ENCODE peak calls at places on chromosomes 5 and 9, in seven cellular contexts. One of them, this sample, is unnamed.

GRCh38 chr9:74748966-74749365 is 138.8 kb downstream of the TRPM6 start:
- DNase-seq in H7: no peak
- DNase-seq in naive thymus-derived CD4-positive, alpha-beta T cell: no peak
- DNase-seq in left ventricle myocardium inferior: no peak
- DNase-seq in kidney epithelial cell: no peak
- DNase-seq in fibroblast of lung: no peak
- DNase-seq in PC-9: no peak
- DNase-seq in this sample: no peak

GRCh38 chr5:73687357-73687756 is 61.4 kb downstream of the ARHGEF28 start:
- DNase-seq in H7: no peak
- DNase-seq in naive thymus-derived CD4-positive, alpha-beta T cell: no peak
- DNase-seq in left ventricle myocardium inferior: no peak
- DNase-seq in kidney epithelial cell: no peak
- DNase-seq in fibroblast of lung: no peak
- DNase-seq in PC-9: no peak
- DNase-seq in this sample: no peak

GRCh38 chr5:8176101-8176693 is 307.2 kb downstream of the MTRR start:
- DNase-seq in H7: no peak
- DNase-seq in naive thymus-derived CD4-positive, alpha-beta T cell: no peak
- DNase-seq in left ventricle myocardium inferior: no peak
- DNase-seq in kidney epithelial cell: no peak
- DNase-seq in fibroblast of lung: no peak
- DNase-seq in PC-9: no peak
- DNase-seq in this sample: no peak

GRCh38 chr5:5531371-5531770 is 108.9 kb downstream of the ICE1 start:
- DNase-seq in H7: no peak
- DNase-seq in naive thymus-derived CD4-positive, alpha-beta T cell: no peak
- DNase-seq in left ventricle myocardium inferior: no peak
- DNase-seq in kidney epithelial cell: no peak
- DNase-seq in fibroblast of lung: no peak
- DNase-seq in PC-9: no peak
- DNase-seq in this sample: no peak

GRCh38 chr9:70566743-70567142 is 152.3 kb upstream of the KLF9 start:
- DNase-seq in H7: peak; percentile 9
- DNase-seq in naive thymus-derived CD4-positive, alpha-beta T cell: no peak
- DNase-seq in left ventricle myocardium inferior: no peak
- DNase-seq in kidney epithelial cell: no peak
- DNase-seq in fibroblast of lung: no peak
- DNase-seq in PC-9: no peak
- DNase-seq in this sample: no peak

GRCh38 chr5:154447074-154447725 is 1.4 kb downstream of the SAP30L start:
- DNase-seq in H7: peak; percentile 58
- DNase-seq in naive thymus-derived CD4-positive, alpha-beta T cell: no peak
- DNase-seq in left ventricle myocardium inferior: no peak
- DNase-seq in kidney epithelial cell: no peak
- DNase-seq in fibroblast of lung: no peak
- DNase-seq in PC-9: no peak
- DNase-seq in this sample: peak; percentile 24

GRCh38 chr5:125835293-125836172 is 587.7 kb upstream of the GRAMD2B start:
- DNase-seq in H7: peak; percentile 55
- DNase-seq in naive thymus-derived CD4-positive, alpha-beta T cell: no peak
- DNase-seq in left ventricle myocardium inferior: peak; percentile 20
- DNase-seq in kidney epithelial cell: no peak
- DNase-seq in fibroblast of lung: peak; percentile 51
- DNase-seq in PC-9: no peak
- DNase-seq in this sample: no peak

GRCh38 chr5:54363669-54364068 is 53.3 kb upstream of the ARL15 start:
- DNase-seq in H7: no peak
- DNase-seq in naive thymus-derived CD4-positive, alpha-beta T cell: no peak
- DNase-seq in left ventricle myocardium inferior: no peak
- DNase-seq in kidney epithelial cell: no peak
- DNase-seq in fibroblast of lung: peak; percentile 53
- DNase-seq in PC-9: no peak
- DNase-seq in this sample: no peak

GRCh38 chr9:130854086-130854485 is 19.0 kb downstream of the ABL1 start:
- DNase-seq in H7: no peak
- DNase-seq in naive thymus-derived CD4-positive, alpha-beta T cell: no peak
- DNase-seq in left ventricle myocardium inferior: no peak
- DNase-seq in kidney epithelial cell: no peak
- DNase-seq in fibroblast of lung: peak; percentile 60
- DNase-seq in PC-9: no peak
- DNase-seq in this sample: no peak

GRCh38 chr5:111099058-111099778 is 7.1 kb downstream of the WDR36 start:
- DNase-seq in H7: no peak
- DNase-seq in naive thymus-derived CD4-positive, alpha-beta T cell: no peak
- DNase-seq in left ventricle myocardium inferior: no peak
- DNase-seq in kidney epithelial cell: no peak
- DNase-seq in fibroblast of lung: peak; percentile 30
- DNase-seq in PC-9: no peak
- DNase-seq in this sample: no peak

GRCh38 chr9:126421567-126422428 is 95.2 kb downstream of the MVB12B start:
- DNase-seq in H7: peak; percentile 72
- DNase-seq in naive thymus-derived CD4-positive, alpha-beta T cell: no peak
- DNase-seq in left ventricle myocardium inferior: no peak
- DNase-seq in kidney epithelial cell: no peak
- DNase-seq in fibroblast of lung: no peak
- DNase-seq in PC-9: no peak
- DNase-seq in this sample: no peak

GRCh38 chr9:37593877-37594448 is 1.6 kb upstream of the TOMM5 start:
- DNase-seq in H7: no peak
- DNase-seq in naive thymus-derived CD4-positive, alpha-beta T cell: no peak
- DNase-seq in left ventricle myocardium inferior: no peak
- DNase-seq in kidney epithelial cell: no peak
- DNase-seq in fibroblast of lung: no peak
- DNase-seq in PC-9: no peak
- DNase-seq in this sample: no peak

GRCh38 chr9:105435453-105435852 is 12.4 kb upstream of the FSD1L start:
- DNase-seq in H7: no peak
- DNase-seq in naive thymus-derived CD4-positive, alpha-beta T cell: no peak
- DNase-seq in left ventricle myocardium inferior: no peak
- DNase-seq in kidney epithelial cell: no peak
- DNase-seq in fibroblast of lung: no peak
- DNase-seq in PC-9: no peak
- DNase-seq in this sample: no peak

GRCh38 chr9:136584401-136585328 is 38.8 kb upstream of the NOTCH1 start:
- DNase-seq in H7: no peak
- DNase-seq in naive thymus-derived CD4-positive, alpha-beta T cell: no peak
- DNase-seq in left ventricle myocardium inferior: no peak
- DNase-seq in kidney epithelial cell: no peak
- DNase-seq in fibroblast of lung: no peak
- DNase-seq in PC-9: no peak
- DNase-seq in this sample: no peak

GRCh38 chr5:6774673-6775327 is 61.6 kb downstream of the TENT4A start:
- DNase-seq in H7: peak; percentile 20
- DNase-seq in naive thymus-derived CD4-positive, alpha-beta T cell: no peak
- DNase-seq in left ventricle myocardium inferior: no peak
- DNase-seq in kidney epithelial cell: no peak
- DNase-seq in fibroblast of lung: no peak
- DNase-seq in PC-9: no peak
- DNase-seq in this sample: no peak

GRCh38 chr5:163478126-163478981 is 17.9 kb downstream of the HMMR start:
- DNase-seq in H7: no peak
- DNase-seq in naive thymus-derived CD4-positive, alpha-beta T cell: no peak
- DNase-seq in left ventricle myocardium inferior: no peak
- DNase-seq in kidney epithelial cell: no peak
- DNase-seq in fibroblast of lung: peak; percentile 44
- DNase-seq in PC-9: no peak
- DNase-seq in this sample: no peak

GRCh38 chr5:172778223-172778814 is 7.3 kb upstream of the DUSP1 start:
- DNase-seq in H7: no peak
- DNase-seq in naive thymus-derived CD4-positive, alpha-beta T cell: no peak
- DNase-seq in left ventricle myocardium inferior: no peak
- DNase-seq in kidney epithelial cell: no peak
- DNase-seq in fibroblast of lung: peak; percentile 91
- DNase-seq in PC-9: peak; percentile 95
- DNase-seq in this sample: no peak

GRCh38 chr9:40927260-40927631 is 201.2 kb downstream of the FOXD4L6 start:
- DNase-seq in H7: no peak
- DNase-seq in naive thymus-derived CD4-positive, alpha-beta T cell: no peak
- DNase-seq in left ventricle myocardium inferior: no peak
- DNase-seq in kidney epithelial cell: no peak
- DNase-seq in fibroblast of lung: no peak
- DNase-seq in PC-9: no peak
- DNase-seq in this sample: no peak

GRCh38 chr5:141100243-141100805 is at the start of gene PCDHB3:
- DNase-seq in H7: peak; percentile 73
- DNase-seq in naive thymus-derived CD4-positive, alpha-beta T cell: no peak
- DNase-seq in left ventricle myocardium inferior: peak; percentile 40
- DNase-seq in kidney epithelial cell: no peak
- DNase-seq in fibroblast of lung: peak; percentile 6
- DNase-seq in PC-9: no peak
- DNase-seq in this sample: no peak

DNA sequence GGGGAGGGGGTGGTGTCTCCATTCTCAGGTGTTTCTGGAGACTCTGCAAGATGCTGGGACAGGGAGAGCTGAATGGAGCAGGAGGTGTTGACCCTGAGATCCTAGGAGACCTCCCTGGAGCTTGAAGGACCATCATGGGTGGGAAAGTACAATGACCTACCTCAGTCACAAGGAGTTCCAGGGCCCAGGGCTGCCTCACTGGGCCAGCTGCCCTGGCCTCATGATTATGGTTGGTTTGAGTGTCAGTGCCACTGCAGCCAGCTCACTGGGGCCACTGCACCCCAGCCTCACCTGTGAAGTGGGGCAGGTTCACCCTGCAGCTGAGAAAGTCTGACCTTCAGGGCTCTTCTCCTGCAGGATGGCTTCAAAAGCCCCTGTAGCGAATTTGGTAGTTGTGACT is 372.5 kb downstream of the IRX2 start:
- DNase-seq in H7: no peak
- DNase-seq in naive thymus-derived CD4-positive, alpha-beta T cell: no peak
- DNase-seq in left ventricle myocardium inferior: no peak
- DNase-seq in kidney epithelial cell: no peak
- DNase-seq in fibroblast of lung: no peak
- DNase-seq in PC-9: no peak
- DNase-seq in this sample: no peak
- H3K36me3 ChIP-seq in H7: no peaks in the 10 kb centered on the region
- H3K36me3 ChIP-seq in naive thymus-derived CD4-positive, alpha-beta T cell: no peaks in the 10 kb centered on the region
- H3K36me3 ChIP-seq in left ventricle myocardium inferior: no peaks in the 10 kb centered on the region
- H3K36me3 ChIP-seq in kidney epithelial cell: no peaks in the 10 kb centered on the region
- H3K36me3 ChIP-seq in fibroblast of lung: no peaks in the 10 kb centered on the region
- H3K36me3 ChIP-seq in PC-9: no peaks in the 10 kb centered on the region
- H3K36me3 ChIP-seq in this sample: no peaks in the 10 kb centered on the region

DNA sequence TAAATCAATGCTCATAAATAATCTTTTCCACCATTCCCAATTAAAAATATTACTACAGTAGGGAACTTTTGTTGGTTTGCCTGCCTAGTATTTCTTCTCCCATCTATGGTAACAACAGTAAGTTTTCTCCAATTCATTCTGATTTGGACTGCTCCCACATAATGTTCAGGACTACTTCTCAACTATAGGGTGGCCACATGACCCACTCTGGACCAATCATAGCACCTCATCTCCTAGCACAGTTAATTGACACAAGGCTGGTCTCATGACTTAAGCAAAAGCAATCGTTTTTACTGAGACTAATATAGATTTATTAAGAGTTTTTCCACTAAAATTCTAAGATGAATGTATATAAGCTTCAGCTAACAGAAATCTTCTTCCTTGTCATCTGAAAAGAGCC is 28.7 kb upstream of the SLCO6A1 start:
- DNase-seq in H7: peak; percentile 8
- DNase-seq in naive thymus-derived CD4-positive, alpha-beta T cell: no peak
- DNase-seq in left ventricle myocardium inferior: no peak
- DNase-seq in kidney epithelial cell: no peak
- DNase-seq in fibroblast of lung: no peak
- DNase-seq in PC-9: no peak
- DNase-seq in this sample: no peak
- H3K36me3 ChIP-seq in H7: no peaks in the 10 kb centered on the region
- H3K36me3 ChIP-seq in naive thymus-derived CD4-positive, alpha-beta T cell: no peaks in the 10 kb centered on the region
- H3K36me3 ChIP-seq in left ventricle myocardium inferior: no peaks in the 10 kb centered on the region
- H3K36me3 ChIP-seq in kidney epithelial cell: no peaks in the 10 kb centered on the region
- H3K36me3 ChIP-seq in fibroblast of lung: no peaks in the 10 kb centered on the region
- H3K36me3 ChIP-seq in PC-9: no peaks in the 10 kb centered on the region
- H3K36me3 ChIP-seq in this sample: no peaks in the 10 kb centered on the region

DNA sequence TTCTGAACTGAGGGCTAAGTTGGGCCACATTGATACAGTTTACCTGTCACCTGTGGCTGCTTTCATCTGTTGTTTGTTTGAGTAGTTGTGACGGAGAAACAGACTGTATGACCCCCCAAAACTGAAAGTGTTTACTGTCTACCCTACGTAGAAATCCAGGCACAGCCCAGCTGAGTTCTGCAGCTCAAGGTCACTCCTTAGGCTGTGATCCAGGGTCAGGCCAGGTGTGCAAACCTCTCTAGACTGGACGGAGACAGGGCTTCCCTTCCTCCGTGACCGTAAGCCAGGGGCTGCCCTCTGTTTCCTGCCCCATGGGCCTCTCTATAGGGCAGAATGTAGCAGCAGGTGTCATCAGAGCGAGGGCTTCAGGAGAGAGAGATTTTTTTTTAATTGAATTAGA is 207.9 kb upstream of the OTULINL start:
- DNase-seq in H7: no peak
- DNase-seq in naive thymus-derived CD4-positive, alpha-beta T cell: no peak
- DNase-seq in left ventricle myocardium inferior: no peak
- DNase-seq in kidney epithelial cell: no peak
- DNase-seq in fibroblast of lung: no peak
- DNase-seq in PC-9: no peak
- DNase-seq in this sample: no peak
- H3K36me3 ChIP-seq in H7: peaks cover 5% of the 10 kb centered on the region
- H3K36me3 ChIP-seq in naive thymus-derived CD4-positive, alpha-beta T cell: no peaks in the 10 kb centered on the region
- H3K36me3 ChIP-seq in left ventricle myocardium inferior: peaks cover 97% of the 10 kb centered on the region
- H3K36me3 ChIP-seq in kidney epithelial cell: peaks cover 9% of the 10 kb centered on the region
- H3K36me3 ChIP-seq in fibroblast of lung: peaks cover 29% of the 10 kb centered on the region
- H3K36me3 ChIP-seq in PC-9: peaks cover 46% of the 10 kb centered on the region
- H3K36me3 ChIP-seq in this sample: no peaks in the 10 kb centered on the region

DNA sequence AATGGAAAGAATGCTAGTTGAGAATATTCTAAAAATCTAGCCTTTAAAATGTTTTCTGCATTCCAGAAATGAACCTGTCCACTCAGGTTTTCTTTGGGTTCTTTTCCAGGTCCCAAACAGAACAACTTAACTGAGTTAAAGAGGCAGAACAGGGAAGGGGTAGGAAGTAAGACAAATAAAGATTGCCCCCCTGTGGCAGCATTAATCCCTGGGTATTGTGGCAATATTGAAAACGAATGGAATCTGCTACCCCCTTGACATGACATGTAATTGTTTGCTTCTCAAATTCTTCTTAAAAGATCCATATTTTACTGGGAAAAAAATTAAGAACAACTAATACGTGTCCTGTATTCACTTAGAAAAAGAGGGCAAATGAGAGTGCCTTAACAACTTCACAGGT is 9.3 kb upstream of the RBM22 start:
- DNase-seq in H7: peak; percentile 47
- DNase-seq in naive thymus-derived CD4-positive, alpha-beta T cell: no peak
- DNase-seq in left ventricle myocardium inferior: no peak
- DNase-seq in kidney epithelial cell: no peak
- DNase-seq in fibroblast of lung: no peak
- DNase-seq in PC-9: no peak
- DNase-seq in this sample: no peak
- H3K36me3 ChIP-seq in H7: peaks cover 7% of the 10 kb centered on the region
- H3K36me3 ChIP-seq in naive thymus-derived CD4-positive, alpha-beta T cell: peaks cover 22% of the 10 kb centered on the region
- H3K36me3 ChIP-seq in left ventricle myocardium inferior: peaks cover 66% of the 10 kb centered on the region
- H3K36me3 ChIP-seq in kidney epithelial cell: peaks cover 2% of the 10 kb centered on the region
- H3K36me3 ChIP-seq in fibroblast of lung: peaks cover 18% of the 10 kb centered on the region
- H3K36me3 ChIP-seq in PC-9: peaks cover 12% of the 10 kb centered on the region
- H3K36me3 ChIP-seq in this sample: peaks cover 28% of the 10 kb centered on the region

GRCh38 chr5:150738862-150739261 is 20.0 kb downstream of the DCTN4 start:
- DNase-seq in H7: no peak
- DNase-seq in naive thymus-derived CD4-positive, alpha-beta T cell: no peak
- DNase-seq in left ventricle myocardium inferior: no peak
- DNase-seq in kidney epithelial cell: no peak
- DNase-seq in fibroblast of lung: no peak
- DNase-seq in PC-9: no peak
- DNase-seq in this sample: no peak

GRCh38 chr5:150740992-150741391 is 17.8 kb downstream of the DCTN4 start:
- DNase-seq in H7: no peak
- DNase-seq in naive thymus-derived CD4-positive, alpha-beta T cell: no peak
- DNase-seq in left ventricle myocardium inferior: no peak
- DNase-seq in kidney epithelial cell: no peak
- DNase-seq in fibroblast of lung: no peak
- DNase-seq in PC-9: no peak
- DNase-seq in this sample: no peak
- H3K36me3 ChIP-seq in H7: no peaks in the 10 kb centered on the region
- H3K36me3 ChIP-seq in naive thymus-derived CD4-positive, alpha-beta T cell: peaks cover 4% of the 10 kb centered on the region
- H3K36me3 ChIP-seq in left ventricle myocardium inferior: peaks cover 31% of the 10 kb centered on the region
- H3K36me3 ChIP-seq in kidney epithelial cell: no peaks in the 10 kb centered on the region
- H3K36me3 ChIP-seq in fibroblast of lung: no peaks in the 10 kb centered on the region
- H3K36me3 ChIP-seq in PC-9: peaks cover 8% of the 10 kb centered on the region
- H3K36me3 ChIP-seq in this sample: no peaks in the 10 kb centered on the region

This sample was measured in CD4-positive, alpha-beta memory T cell.